ENCODE peak calls at places on chromosomes 5 and 9, in six cellular contexts. C is small intestine; W is CD8-positive, alpha-beta memory T cell; Z is stimulated activated naive CD4-positive, alpha-beta T cell; M is epithelial cell of esophagus; K is NCI-H748 treated with DMSO at 0.1 percent for 48 hours. E is an unnamed sample.

GRCh38 chr5:74286734-74287705 is 353.5 kb downstream of the ENC1 start:
- DNase-seq in C (peak; percentile 11), W (no peak), Z (no peak), M (no peak), K (no peak), E (no peak)

GRCh38 chr9:27499481-27499880 is 24.6 kb upstream of the IFNK start:
- DNase-seq in C (no peak), W (no peak), Z (no peak), M (peak; percentile 95), K (no peak), E (no peak)

GRCh38 chr5:78286288-78286687 is 8.2 kb downstream of the AP3B1 start:
- DNase-seq in C (no peak), W (no peak), Z (no peak), M (peak; percentile 35), K (no peak), E (no peak)

GRCh38 chr5:81878333-81878732 is 93.5 kb upstream of the ATG10 start:
- DNase-seq in C (no peak), W (no peak), Z (no peak), M (no peak), K (no peak), E (no peak)

GRCh38 chr5:73199671-73200070 is 26.7 kb downstream of the TMEM174 start:
- DNase-seq in C (no peak), W (no peak), Z (no peak), M (no peak), K (no peak), E (no peak)

GRCh38 chr9:105237246-105237645 is 7.2 kb upstream of the SLC44A1 start:
- DNase-seq in C (no peak), W (no peak), Z (no peak), M (no peak), K (no peak), E (no peak)

GRCh38 chr5:169494383-169495251 is 89.0 kb upstream of the SPDL1 start:
- DNase-seq in C (no peak), W (no peak), Z (no peak), M (no peak), K (no peak), E (no peak)

GRCh38 chr5:163760498-163760897 is 255.1 kb downstream of the MAT2B start:
- DNase-seq in C (no peak), W (no peak), Z (no peak), M (peak; percentile 92), K (peak; percentile 19), E (no peak)

GRCh38 chr9:78985084-78985738 is 586.6 kb upstream of the TLE4 start:
- DNase-seq in C (no peak), W (no peak), Z (no peak), M (no peak), K (no peak), E (peak; percentile 30)

GRCh38 chr5:1288439-1289335 is 6.2 kb downstream of the TERT start:
- DNase-seq in C (no peak), W (no peak), Z (no peak), M (no peak), K (no peak), E (no peak)

GRCh38 chr5:140596364-140596763 is 31.7 kb downstream of the SLC35A4 start:
- DNase-seq in C (no peak), W (no peak), Z (no peak), M (peak; percentile 18), K (no peak), E (no peak)

GRCh38 chr9:108297025-108297424 is 558.8 kb downstream of the ACTL7B start:
- DNase-seq in C (no peak), W (no peak), Z (no peak), M (no peak), K (no peak), E (no peak)

GRCh38 chr9:126399251-126399650 is 72.6 kb downstream of the MVB12B start:
- DNase-seq in C (no peak), W (no peak), Z (no peak), M (no peak), K (no peak), E (no peak)

GRCh38 chr5:108216890-108217289 is 165.0 kb downstream of the FBXL17 start:
- DNase-seq in C (no peak), W (no peak), Z (no peak), M (peak; percentile 57), K (no peak), E (no peak)

GRCh38 chr9:138061631-138062030 is 184.0 kb downstream of the CACNA1B start:
- DNase-seq in C (no peak), W (no peak), Z (no peak), M (no peak), K (no peak), E (no peak)

GRCh38 chr9:135505406-135506187 is 5.1 kb downstream of the MRPS2 start:
- DNase-seq in C (no peak), W (no peak), Z (no peak), M (no peak), K (no peak), E (no peak)

GRCh38 chr5:178108966-178109365 is 4.4 kb upstream of the N4BP3 start:
- DNase-seq in C (peak; percentile 54), W (no peak), Z (no peak), M (no peak), K (no peak), E (no peak)

GRCh38 chr9:8860925-8861324 is 1061.3 kb upstream of the DMAC1 start:
- DNase-seq in C (no peak), W (no peak), Z (no peak), M (no peak), K (no peak), E (no peak)

GRCh38 chr5:54533541-54534179 is 16.1 kb downstream of the SNX18 start:
- DNase-seq in C (peak; percentile 31), W (no peak), Z (no peak), M (peak; percentile 67), K (no peak), E (no peak)

GRCh38 chr5:169938439-169938838 is 41.9 kb downstream of the INSYN2B start:
- DNase-seq in C (no peak), W (no peak), Z (no peak), M (no peak), K (no peak), E (no peak)

GRCh38 chr9:127779136-127779981 is 893 bp upstream of the SH2D3C start:
- DNase-seq in C (no peak), W (peak; percentile 53), Z (no peak), M (peak; percentile 17), K (no peak), E (no peak)

GRCh38 chr9:123267481-123268239 is 726 bp downstream of the STRBP start:
- DNase-seq in C (peak; percentile 23), W (no peak), Z (no peak), M (no peak), K (no peak), E (no peak)

GRCh38 chr5:92215116-92215515 is 832.0 kb upstream of the ARRDC3 start:
- DNase-seq in C (no peak), W (no peak), Z (no peak), M (no peak), K (no peak), E (no peak)

E was measured in NCI-H345.